ENCODE peak calls at places on chromosomes 1 and 21, in six cellular contexts. One of them, this sample, is unnamed.

GRCh38 chr1:246978785-246979184 is 29.1 kb downstream of the ZNF695 start:
- DNase-seq in foreskin fibroblast: no peak
- DNase-seq in mucosa of descending colon: no peak
- DNase-seq in CD4-positive, alpha-beta T cell: no peak
- DNase-seq in HFFc6: no peak
- DNase-seq in lung: no peak
- DNase-seq in this sample: no peak

GRCh38 chr1:35461966-35462651 is 95.1 kb downstream of the KIAA0319L start:
- DNase-seq in foreskin fibroblast: no peak
- DNase-seq in mucosa of descending colon: no peak
- DNase-seq in CD4-positive, alpha-beta T cell: no peak
- DNase-seq in HFFc6: no peak
- DNase-seq in lung: no peak
- DNase-seq in this sample: no peak

GRCh38 chr1:224173523-224173922 is 9.5 kb upstream of the DEGS1 start:
- DNase-seq in foreskin fibroblast: no peak
- DNase-seq in mucosa of descending colon: no peak
- DNase-seq in CD4-positive, alpha-beta T cell: no peak
- DNase-seq in HFFc6: no peak
- DNase-seq in lung: no peak
- DNase-seq in this sample: no peak

GRCh38 chr1:61082336-61083013 is at the start of gene NFIA:
- DNase-seq in foreskin fibroblast: peak; percentile 60
- DNase-seq in mucosa of descending colon: peak; percentile 81
- DNase-seq in CD4-positive, alpha-beta T cell: no peak
- DNase-seq in HFFc6: peak; percentile 51
- DNase-seq in lung: peak; percentile 63
- DNase-seq in this sample: no peak

GRCh38 chr21:45460611-45461368 is 55.8 kb downstream of the COL18A1 start:
- DNase-seq in foreskin fibroblast: peak; percentile 45
- DNase-seq in mucosa of descending colon: no peak
- DNase-seq in CD4-positive, alpha-beta T cell: no peak
- DNase-seq in HFFc6: peak; percentile 90
- DNase-seq in lung: no peak
- DNase-seq in this sample: peak; percentile 24

GRCh38 chr1:227428803-227429202 is 110.5 kb upstream of the CDC42BPA start:
- DNase-seq in foreskin fibroblast: no peak
- DNase-seq in mucosa of descending colon: peak; percentile 78
- DNase-seq in CD4-positive, alpha-beta T cell: no peak
- DNase-seq in HFFc6: peak; percentile 63
- DNase-seq in lung: no peak
- DNase-seq in this sample: no peak

GRCh38 chr21:36734367-36735200 is 35.7 kb downstream of the SIM2 start:
- DNase-seq in foreskin fibroblast: no peak
- DNase-seq in mucosa of descending colon: no peak
- DNase-seq in CD4-positive, alpha-beta T cell: no peak
- DNase-seq in HFFc6: no peak
- DNase-seq in lung: no peak
- DNase-seq in this sample: no peak

GRCh38 chr1:153967109-153967999 is at the start of gene CREB3L4:
- DNase-seq in foreskin fibroblast: peak; percentile 97
- DNase-seq in mucosa of descending colon: peak; percentile 91
- DNase-seq in CD4-positive, alpha-beta T cell: peak; percentile 64
- DNase-seq in HFFc6: peak; percentile 94
- DNase-seq in lung: peak; percentile 91
- DNase-seq in this sample: peak; percentile 93

GRCh38 chr1:30879126-30879786 is 29.3 kb downstream of the SDC3 start:
- DNase-seq in foreskin fibroblast: no peak
- DNase-seq in mucosa of descending colon: no peak
- DNase-seq in CD4-positive, alpha-beta T cell: no peak
- DNase-seq in HFFc6: peak; percentile 29
- DNase-seq in lung: no peak
- DNase-seq in this sample: no peak

GRCh38 chr1:59560807-59561450 is 253.8 kb upstream of the HOOK1 start:
- DNase-seq in foreskin fibroblast: no peak
- DNase-seq in mucosa of descending colon: no peak
- DNase-seq in CD4-positive, alpha-beta T cell: no peak
- DNase-seq in HFFc6: no peak
- DNase-seq in lung: no peak
- DNase-seq in this sample: no peak

GRCh38 chr1:11990303-11991032 is 10.2 kb downstream of the MFN2 start:
- DNase-seq in foreskin fibroblast: no peak
- DNase-seq in mucosa of descending colon: no peak
- DNase-seq in CD4-positive, alpha-beta T cell: no peak
- DNase-seq in HFFc6: no peak
- DNase-seq in lung: peak; percentile 55
- DNase-seq in this sample: no peak

GRCh38 chr1:155989242-155989991 is 11.1 kb upstream of the ARHGEF2 start:
- DNase-seq in foreskin fibroblast: peak; percentile 69
- DNase-seq in mucosa of descending colon: peak; percentile 76
- DNase-seq in CD4-positive, alpha-beta T cell: peak; percentile 77
- DNase-seq in HFFc6: peak; percentile 65
- DNase-seq in lung: peak; percentile 77
- DNase-seq in this sample: no peak

GRCh38 chr1:45769261-45769932 is 18.9 kb upstream of the IPP start:
- DNase-seq in foreskin fibroblast: peak; percentile 28
- DNase-seq in mucosa of descending colon: no peak
- DNase-seq in CD4-positive, alpha-beta T cell: no peak
- DNase-seq in HFFc6: peak; percentile 84
- DNase-seq in lung: no peak
- DNase-seq in this sample: no peak

GRCh38 chr1:235920596-235921375 is 54.1 kb upstream of the LYST start:
- DNase-seq in foreskin fibroblast: peak; percentile 73
- DNase-seq in mucosa of descending colon: peak; percentile 53
- DNase-seq in CD4-positive, alpha-beta T cell: no peak
- DNase-seq in HFFc6: peak; percentile 65
- DNase-seq in lung: no peak
- DNase-seq in this sample: no peak

GRCh38 chr21:42174173-42174572 is 44.8 kb upstream of the ABCG1 start:
- DNase-seq in foreskin fibroblast: no peak
- DNase-seq in mucosa of descending colon: no peak
- DNase-seq in CD4-positive, alpha-beta T cell: no peak
- DNase-seq in HFFc6: no peak
- DNase-seq in lung: no peak
- DNase-seq in this sample: no peak

GRCh38 chr1:164560076-164560475 is 1.1 kb downstream of the PBX1 start:
- DNase-seq in foreskin fibroblast: no peak
- DNase-seq in mucosa of descending colon: peak; percentile 36
- DNase-seq in CD4-positive, alpha-beta T cell: no peak
- DNase-seq in HFFc6: no peak
- DNase-seq in lung: no peak
- DNase-seq in this sample: no peak

GRCh38 chr1:112309499-112309898 is 86.5 kb upstream of the CTTNBP2NL start:
- DNase-seq in foreskin fibroblast: no peak
- DNase-seq in mucosa of descending colon: no peak
- DNase-seq in CD4-positive, alpha-beta T cell: no peak
- DNase-seq in HFFc6: no peak
- DNase-seq in lung: peak; percentile 40
- DNase-seq in this sample: no peak

GRCh38 chr21:26188422-26188821 is 17.9 kb upstream of the APP start:
- DNase-seq in foreskin fibroblast: no peak
- DNase-seq in mucosa of descending colon: no peak
- DNase-seq in CD4-positive, alpha-beta T cell: no peak
- DNase-seq in HFFc6: no peak
- DNase-seq in lung: no peak
- DNase-seq in this sample: no peak

GRCh38 chr1:33300673-33301072 is 20.2 kb downstream of the A3GALT2 start:
- DNase-seq in foreskin fibroblast: peak; percentile 77
- DNase-seq in mucosa of descending colon: peak; percentile 43
- DNase-seq in CD4-positive, alpha-beta T cell: no peak
- DNase-seq in HFFc6: peak; percentile 44
- DNase-seq in lung: peak; percentile 76
- DNase-seq in this sample: peak; percentile 62

GRCh38 chr1:198657550-198658064 is 18.8 kb downstream of the PTPRC start:
- DNase-seq in foreskin fibroblast: peak; percentile 91
- DNase-seq in mucosa of descending colon: no peak
- DNase-seq in CD4-positive, alpha-beta T cell: no peak
- DNase-seq in HFFc6: peak; percentile 99
- DNase-seq in lung: no peak
- DNase-seq in this sample: peak; percentile 91

GRCh38 chr1:68197459-68197858 is 34.9 kb downstream of the WLS start:
- DNase-seq in foreskin fibroblast: no peak
- DNase-seq in mucosa of descending colon: no peak
- DNase-seq in CD4-positive, alpha-beta T cell: no peak
- DNase-seq in HFFc6: no peak
- DNase-seq in lung: no peak
- DNase-seq in this sample: no peak

GRCh38 chr1:117142200-117142599 is 20.7 kb upstream of the TRIM45 start:
- DNase-seq in foreskin fibroblast: peak; percentile 57
- DNase-seq in mucosa of descending colon: no peak
- DNase-seq in CD4-positive, alpha-beta T cell: no peak
- DNase-seq in HFFc6: peak; percentile 83
- DNase-seq in lung: no peak
- DNase-seq in this sample: peak; percentile 24

GRCh38 chr1:66940968-66941367 is 16.2 kb downstream of the MIER1 start:
- DNase-seq in foreskin fibroblast: peak; percentile 18
- DNase-seq in mucosa of descending colon: no peak
- DNase-seq in CD4-positive, alpha-beta T cell: no peak
- DNase-seq in HFFc6: peak; percentile 65
- DNase-seq in lung: no peak
- DNase-seq in this sample: no peak

GRCh38 chr1:169874229-169874628 is 19.5 kb downstream of the SCYL3 start:
- DNase-seq in foreskin fibroblast: peak; percentile 69
- DNase-seq in mucosa of descending colon: no peak
- DNase-seq in CD4-positive, alpha-beta T cell: no peak
- DNase-seq in HFFc6: peak; percentile 86
- DNase-seq in lung: no peak
- DNase-seq in this sample: peak; percentile 31

GRCh38 chr1:150876111-150876434 is 326 bp downstream of the ARNT start:
- DNase-seq in foreskin fibroblast: no peak
- DNase-seq in mucosa of descending colon: no peak
- DNase-seq in CD4-positive, alpha-beta T cell: no peak
- DNase-seq in HFFc6: peak; percentile 22
- DNase-seq in lung: no peak
- DNase-seq in this sample: no peak

GRCh38 chr1:22650089-22650693 is 2.8 kb upstream of the C1QB start:
- DNase-seq in foreskin fibroblast: no peak
- DNase-seq in mucosa of descending colon: no peak
- DNase-seq in CD4-positive, alpha-beta T cell: no peak
- DNase-seq in HFFc6: no peak
- DNase-seq in lung: no peak
- DNase-seq in this sample: no peak
- TF ChIP-seq CTCF in foreskin fibroblast: no peak
- TF ChIP-seq CTCF in mucosa of descending colon: no peak
- TF ChIP-seq CTCF in CD4-positive, alpha-beta T cell: no peak
- TF ChIP-seq CTCF in HFFc6: no peak
- TF ChIP-seq CTCF in lung: no peak
- TF ChIP-seq CTCF in this sample: no peak

DNA sequence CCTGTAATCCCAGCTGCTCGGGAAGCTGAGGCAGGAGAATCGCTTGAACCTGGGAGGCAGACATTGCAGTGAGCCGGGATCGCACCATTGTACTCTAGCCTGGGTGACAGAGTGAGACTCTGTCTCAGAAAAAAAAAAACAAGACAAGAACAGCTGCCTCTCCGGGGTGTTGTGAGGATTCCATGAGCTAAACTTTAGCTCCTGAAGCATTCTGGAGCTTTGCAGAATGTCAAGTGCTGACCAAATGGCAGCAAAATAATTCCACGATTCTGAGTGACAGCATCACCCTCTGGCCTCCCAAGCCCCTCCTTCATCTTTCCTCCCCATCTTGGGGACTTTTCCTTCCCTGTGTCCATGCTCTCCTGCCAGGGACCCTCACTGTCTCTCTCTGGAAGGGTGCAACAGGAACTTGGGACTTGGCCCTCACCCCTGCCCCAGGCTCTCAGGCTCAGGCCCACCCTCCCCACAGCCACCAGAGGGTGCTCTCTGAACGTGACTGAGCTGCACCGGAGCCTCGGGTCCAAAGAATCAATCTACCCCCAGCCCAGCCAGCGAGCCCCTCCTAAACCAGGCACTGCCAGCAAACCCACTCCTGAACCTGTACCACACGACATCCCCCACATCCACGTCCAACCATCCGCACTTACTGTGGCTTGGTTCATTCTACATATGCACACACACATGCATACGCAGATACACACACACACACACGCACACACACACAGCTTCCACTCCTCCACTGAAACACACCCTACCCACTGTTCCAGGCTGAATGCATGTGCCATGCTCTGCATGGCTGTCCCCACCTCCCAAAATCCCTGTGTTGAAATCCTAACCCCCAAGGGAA is 45.7 kb downstream of the ACOT7 start:
- DNase-seq in foreskin fibroblast: no peak
- DNase-seq in mucosa of descending colon: peak; percentile 79
- DNase-seq in CD4-positive, alpha-beta T cell: peak; percentile 67
- DNase-seq in HFFc6: no peak
- DNase-seq in lung: no peak
- DNase-seq in this sample: no peak
- TF ChIP-seq CTCF in foreskin fibroblast: peak; percentile 72
- TF ChIP-seq CTCF in mucosa of descending colon: peak; percentile 71
- TF ChIP-seq CTCF in CD4-positive, alpha-beta T cell: peak; percentile 80
- TF ChIP-seq CTCF in HFFc6: peak; percentile 77
- TF ChIP-seq CTCF in lung: peak; percentile 59
- TF ChIP-seq CTCF in this sample: peak; percentile 71

GRCh38 chr1:1619917-1620361 is 4.6 kb downstream of the MIB2 start:
- DNase-seq in foreskin fibroblast: no peak
- DNase-seq in mucosa of descending colon: peak; percentile 28
- DNase-seq in CD4-positive, alpha-beta T cell: no peak
- DNase-seq in HFFc6: no peak
- DNase-seq in lung: no peak
- DNase-seq in this sample: no peak
- TF ChIP-seq CTCF in foreskin fibroblast: no peak
- TF ChIP-seq CTCF in mucosa of descending colon: no peak
- TF ChIP-seq CTCF in CD4-positive, alpha-beta T cell: no peak
- TF ChIP-seq CTCF in HFFc6: peak; percentile 61
- TF ChIP-seq CTCF in lung: no peak
- TF ChIP-seq CTCF in this sample: no peak

DNA sequence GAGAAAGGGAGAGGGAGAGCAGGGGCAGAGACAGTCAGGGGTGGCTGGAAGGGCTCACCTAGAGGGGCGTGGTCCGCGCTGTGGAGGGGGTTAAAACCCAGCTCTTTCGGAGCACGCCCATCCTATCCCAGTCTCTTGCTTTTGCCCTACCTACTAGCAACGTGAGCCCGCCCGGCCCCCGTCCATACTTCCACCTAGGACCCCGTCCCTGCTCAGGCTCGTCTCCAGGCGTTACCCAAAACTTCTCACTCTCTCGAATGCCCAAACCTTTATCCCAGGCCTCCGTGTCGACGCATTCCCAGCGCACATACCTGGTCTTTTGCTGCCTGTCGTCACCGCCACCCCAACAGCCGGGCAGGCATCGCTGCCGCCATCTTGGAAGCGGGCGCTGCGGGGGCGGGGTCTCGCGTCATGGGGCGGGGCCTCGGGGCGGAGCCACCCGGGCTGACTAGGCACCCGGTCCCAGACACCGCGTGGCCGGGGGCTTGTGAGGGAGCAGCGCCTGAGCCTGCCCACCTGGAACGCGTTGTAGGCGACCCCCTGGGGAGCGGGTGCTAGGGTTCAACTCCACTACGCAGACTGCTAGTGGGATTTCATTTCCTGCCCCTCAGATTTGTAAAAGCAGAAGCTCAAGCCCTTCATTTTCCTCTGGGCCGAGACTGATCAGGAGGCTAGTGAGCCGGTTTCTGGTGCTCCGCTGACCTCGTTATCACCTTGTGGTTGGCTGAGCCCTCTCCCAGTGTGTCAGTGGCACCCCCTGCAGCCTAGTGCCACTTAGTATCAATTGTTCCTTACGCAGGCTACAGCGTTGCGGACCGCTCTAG is at the start of gene B4GALT3:
- DNase-seq in foreskin fibroblast: peak; percentile 70
- DNase-seq in mucosa of descending colon: peak; percentile 97
- DNase-seq in CD4-positive, alpha-beta T cell: peak; percentile 97
- DNase-seq in HFFc6: peak; percentile 64
- DNase-seq in lung: peak; percentile 93
- DNase-seq in this sample: no peak
- TF ChIP-seq CTCF in foreskin fibroblast: no peak
- TF ChIP-seq CTCF in mucosa of descending colon: no peak
- TF ChIP-seq CTCF in CD4-positive, alpha-beta T cell: no peak
- TF ChIP-seq CTCF in HFFc6: peak; percentile 39
- TF ChIP-seq CTCF in lung: no peak
- TF ChIP-seq CTCF in this sample: no peak

GRCh38 chr1:15472595-15472994 is 3.3 kb upstream of the CELA2B start:
- DNase-seq in foreskin fibroblast: no peak
- DNase-seq in mucosa of descending colon: no peak
- DNase-seq in CD4-positive, alpha-beta T cell: no peak
- DNase-seq in HFFc6: no peak
- DNase-seq in lung: no peak
- DNase-seq in this sample: no peak
- TF ChIP-seq CTCF in foreskin fibroblast: no peak
- TF ChIP-seq CTCF in mucosa of descending colon: no peak
- TF ChIP-seq CTCF in CD4-positive, alpha-beta T cell: no peak
- TF ChIP-seq CTCF in HFFc6: no peak
- TF ChIP-seq CTCF in lung: no peak
- TF ChIP-seq CTCF in this sample: no peak